ENCODE peak calls at places on chromosomes 3 and 15, in four cellular contexts. J is NCI-H748 treated with DMSO at 0.1 percent for 48 hours; D is KG1; L is CD4-positive, alpha-beta T cell. Z is an unnamed sample.

GRCh38 chr3:28018925-28019718 is 222.3 kb upstream of the CMC1 start:
- DNase-seq in J (no peak), L (no peak), D (no peak), Z (no peak)

GRCh38 chr3:45499529-45499928 is 95.0 kb upstream of the LIMD1 start:
- DNase-seq in D (no peak), L (no peak), J (no peak), Z (no peak)

GRCh38 chr3:4979401-4980228 is at the start of gene BHLHE40:
- DNase-seq in L (peak; percentile 7), D (no peak), J (no peak), Z (no peak)

GRCh38 chr15:70799667-70800450 is 36.5 kb upstream of the UACA start:
- DNase-seq in D (no peak), L (no peak), J (no peak), Z (no peak)

GRCh38 chr3:182465301-182466185 is 327.8 kb upstream of the ATP11B start:
- DNase-seq in J (no peak), L (no peak), D (no peak), Z (no peak)

GRCh38 chr3:22245817-22246583 is 495.0 kb upstream of the ZNF385D start:
- DNase-seq in D (no peak), L (no peak), J (no peak), Z (no peak)

GRCh38 chr3:98741121-98741716 is 21.9 kb upstream of the ST3GAL6 start:
- DNase-seq in L (no peak), J (no peak), D (no peak), Z (no peak)

GRCh38 chr15:33309602-33310276 is 1.0 kb upstream of the RYR3 start:
- DNase-seq in D (no peak), J (peak; percentile 47), L (no peak), Z (no peak)

GRCh38 chr3:153165211-153165815 is 3.3 kb downstream of the RAP2B start:
- DNase-seq in J (no peak), D (no peak), L (no peak), Z (no peak)

GRCh38 chr15:73570355-73571032 is 62.7 kb downstream of the NPTN start:
- DNase-seq in D (no peak), L (no peak), J (no peak), Z (no peak)

GRCh38 chr3:120648290-120648689 is 33.7 kb downstream of the HGD start:
- DNase-seq in L (no peak), D (no peak), J (no peak), Z (no peak)

GRCh38 chr3:53702776-53703175 is 143.4 kb downstream of the CHDH start:
- DNase-seq in L (no peak), D (no peak), J (no peak), Z (no peak)

GRCh38 chr3:186440850-186441249 is 78.8 kb upstream of the DGKG start:
- DNase-seq in L (no peak), J (no peak), D (no peak), Z (no peak)

GRCh38 chr15:51830279-51830806 is 890 bp downstream of the TMOD3 start:
- DNase-seq in L (no peak), D (no peak), J (no peak), Z (no peak)

GRCh38 chr15:41620536-41621199 is 39.5 kb upstream of the MGA start:
- DNase-seq in J (no peak), L (no peak), D (no peak), Z (peak; percentile 5)

GRCh38 chr3:70728311-70728710 is 415.9 kb upstream of the MDFIC2 start:
- DNase-seq in J (no peak), L (no peak), D (no peak), Z (no peak)

GRCh38 chr3:171461087-171461917 is 1.1 kb upstream of the TNIK start:
- DNase-seq in L (peak; percentile 27), J (peak; percentile 28), D (no peak), Z (no peak)

GRCh38 chr3:30302027-30302426 is 304.4 kb upstream of the TGFBR2 start:
- DNase-seq in L (no peak), J (no peak), D (no peak), Z (no peak)

GRCh38 chr3:43893721-43894120 is 203.0 kb downstream of the ABHD5 start:
- DNase-seq in J (peak; percentile 42), D (no peak), L (no peak), Z (no peak)

GRCh38 chr3:1955170-1955569 is 143.5 kb upstream of the CNTN4 start:
- DNase-seq in D (no peak), L (no peak), J (no peak), Z (no peak)

GRCh38 chr15:25710184-25710583 is 152.9 kb downstream of the ATP10A start:
- DNase-seq in D (peak; percentile 4), L (peak; percentile 45), J (no peak), Z (peak; percentile 9)

GRCh38 chr3:42369304-42369703 is 41.1 kb downstream of the LYZL4 start:
- DNase-seq in D (no peak), J (no peak), L (no peak), Z (no peak)

GRCh38 chr15:63037996-63038720 is 4.4 kb upstream of the TPM1 start:
- DNase-seq in L (no peak), D (no peak), J (peak; percentile 25), Z (no peak)

GRCh38 chr15:98715401-98715800 is 67.1 kb downstream of the IGF1R start:
- DNase-seq in J (no peak), D (no peak), L (no peak), Z (no peak)

GRCh38 chr3:124834723-124835718 is 52.1 kb downstream of the ITGB5 start:
- DNase-seq in D (peak; percentile 35), L (peak; percentile 59), J (peak; percentile 85), Z (peak; percentile 87)

GRCh38 chr15:70726753-70727152 is 36.6 kb downstream of the UACA start:
- DNase-seq in L (no peak), J (no peak), D (no peak), Z (no peak)

GRCh38 chr3:71955549-71956373 is 170.8 kb upstream of the PROK2 start:
- DNase-seq in L (no peak), D (peak; percentile 39), J (peak; percentile 57), Z (peak; percentile 18)

GRCh38 chr3:71640549-71640948 is 57.0 kb upstream of the FOXP1 start:
- DNase-seq in D (no peak), J (no peak), L (no peak), Z (no peak)